ENCODE peak calls at places on chromosomes 6 and 20, in seven cellular contexts. M is EL, G is SK-MEL-5, N is lower lobe of right lung, C is RWPE2, X is left cardiac atrium, P is glutamatergic neuron. Z is an unnamed sample.

GRCh38 chr6:162463573-162463972 is 264.0 kb downstream of the PRKN start:
- DNase-seq in G (no peak), P (no peak), M (no peak), X (no peak), N (no peak), C (no peak), Z (no peak)

GRCh38 chr6:133590814-133591213 is 298.1 kb upstream of the TCF21 start:
- DNase-seq in P (no peak), X (no peak), N (no peak), G (no peak), C (no peak), M (peak; percentile 18), Z (no peak)

GRCh38 chr6:165689699-165690098 is 26.7 kb upstream of the PDE10A start:
- DNase-seq in C (no peak), N (no peak), P (no peak), X (no peak), M (no peak), G (no peak), Z (no peak)

GRCh38 chr6:86558318-86558717 is 379.0 kb upstream of the HTR1E start:
- DNase-seq in N (no peak), P (no peak), G (no peak), C (no peak), X (no peak), M (no peak), Z (no peak)

GRCh38 chr6:105794263-105794662 is 291.9 kb upstream of the PRDM1 start:
- DNase-seq in X (peak; percentile 28), C (no peak), M (no peak), G (no peak), N (peak; percentile 78), P (no peak), Z (peak; percentile 32)

GRCh38 chr6:34247481-34248197 is 1.2 kb downstream of the SMIM29 start:
- DNase-seq in M (no peak), C (no peak), N (peak; percentile 44), P (no peak), G (no peak), X (no peak), Z (no peak)

GRCh38 chr6:117547688-117548621 is 54.4 kb downstream of the GOPC start:
- DNase-seq in C (no peak), G (no peak), M (peak; percentile 73), X (peak; percentile 71), P (peak; percentile 57), N (peak; percentile 54), Z (peak; percentile 51)

GRCh38 chr20:54062812-54063280 is 7.5 kb downstream of the BCAS1 start:
- DNase-seq in G (peak; percentile 86), X (no peak), P (no peak), N (no peak), C (no peak), M (peak; percentile 42), Z (no peak)

GRCh38 chr6:26057899-26058298 is 29.3 kb upstream of the HFE start:
- DNase-seq in N (no peak), P (no peak), X (no peak), M (no peak), C (no peak), G (no peak), Z (no peak)

Z was measured in head of caudate nucleus.